ENCODE peak calls at places on chromosomes 6 and 20, in seven cellular contexts. A is RWPE1, L is tibial artery, J is GM20000, E is dorsolateral prefrontal cortex, O is nephron progenitor cell, R is heart right ventricle. W is an unnamed sample.
A peak's percentile ranks its signal among the peaks of the same experiment; 100 is the strongest.

GRCh38 chr6:46098678-46099077 is 31.1 kb upstream of the ENPP4 start:
- DNase-seq in A (no peak), L (no peak), J (no peak), E (peak; percentile 79), O (no peak), R (peak; percentile 19), W (no peak)

GRCh38 chr6:47348316-47348863 is 38.7 kb upstream of the TNFRSF21 start:
- DNase-seq in A (no peak), L (no peak), J (no peak), E (no peak), O (no peak), R (no peak), W (no peak)

GRCh38 chr20:62770111-62770910 is 26.0 kb upstream of the MRGBP start:
- DNase-seq in A (no peak), L (no peak), J (no peak), E (no peak), O (no peak), R (peak; percentile 7), W (no peak)

GRCh38 chr6:128882560-128882959 is 378 bp upstream of the LAMA2 start:
- DNase-seq in A (no peak), L (no peak), J (no peak), E (no peak), O (no peak), R (no peak), W (no peak)

GRCh38 chr6:21891065-21891464 is 297.5 kb downstream of the SOX4 start:
- DNase-seq in A (no peak), L (no peak), J (no peak), E (no peak), O (no peak), R (no peak), W (no peak)

GRCh38 chr20:59087829-59088433 is 45.3 kb upstream of the PRELID3B start:
- DNase-seq in A (peak; percentile 88), L (peak; percentile 81), J (peak; percentile 67), E (peak; percentile 77), O (peak; percentile 86), R (peak; percentile 81), W (peak; percentile 53)

GRCh38 chr6:84847349-84848160 is 83.2 kb upstream of the TBX18 start:
- DNase-seq in A (no peak), L (no peak), J (no peak), E (no peak), O (no peak), R (no peak), W (peak; percentile 0)

GRCh38 chr20:43963233-43963632 is 48.6 kb downstream of the TOX2 start:
- DNase-seq in A (no peak), L (no peak), J (no peak), E (no peak), O (no peak), R (no peak), W (no peak)

GRCh38 chr6:14272111-14273085 is 154.8 kb downstream of the CD83 start:
- DNase-seq in A (no peak), L (no peak), J (no peak), E (no peak), O (no peak), R (no peak), W (peak; percentile 13)

GRCh38 chr6:109958626-109959025 is 19.5 kb upstream of the GPR6 start:
- DNase-seq in A (no peak), L (no peak), J (no peak), E (no peak), O (no peak), R (no peak), W (no peak)

GRCh38 chr6:83180396-83180950 is 12.6 kb downstream of the PGM3 start:
- DNase-seq in A (no peak), L (no peak), J (no peak), E (no peak), O (no peak), R (no peak), W (no peak)

GRCh38 chr6:56401477-56402070 is 154.2 kb upstream of the COL21A1 start:
- DNase-seq in A (no peak), L (no peak), J (no peak), E (no peak), O (no peak), R (no peak), W (no peak)

GRCh38 chr6:152441892-152442291 is 195.3 kb downstream of the SYNE1 start:
- DNase-seq in A (no peak), L (no peak), J (no peak), E (no peak), O (no peak), R (no peak), W (no peak)

GRCh38 chr6:21922086-21922485 is 328.5 kb downstream of the SOX4 start:
- DNase-seq in A (no peak), L (no peak), J (no peak), E (no peak), O (no peak), R (no peak), W (peak; percentile 22)

GRCh38 chr6:105045546-105045945 is 88.6 kb downstream of the LIN28B start:
- DNase-seq in A (peak; percentile 48), L (no peak), J (no peak), E (no peak), O (no peak), R (no peak), W (peak; percentile 3)

GRCh38 chr6:36962874-36963273 is 8.3 kb downstream of the PI16 start:
- DNase-seq in A (no peak), L (peak; percentile 79), J (peak; percentile 91), E (peak; percentile 84), O (peak; percentile 63), R (peak; percentile 72), W (peak; percentile 22)

GRCh38 chr6:43997342-43997677 is 129.9 kb downstream of the MRPL14 start:
- DNase-seq in A (no peak), L (peak; percentile 7), J (no peak), E (no peak), O (no peak), R (no peak), W (no peak)

DNA sequence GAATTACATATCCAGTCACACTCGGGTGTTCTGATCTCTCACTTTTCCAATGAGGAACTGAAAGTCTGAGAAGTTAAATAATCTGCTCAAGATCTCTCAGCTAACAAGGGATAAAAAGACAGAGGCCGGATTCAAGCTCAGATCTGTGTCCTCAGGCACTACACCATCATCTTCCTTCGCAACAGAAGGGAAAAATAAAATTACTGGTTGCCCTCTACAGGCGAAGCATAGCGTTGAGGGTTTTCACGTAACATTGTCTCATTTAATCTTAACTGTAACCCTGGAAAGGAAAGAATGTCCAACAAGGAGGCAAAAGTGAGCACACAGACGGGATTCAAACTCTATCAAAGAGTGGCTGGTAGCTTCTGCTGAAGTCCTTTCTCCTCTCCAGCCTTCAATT is 67.8 kb upstream of the ANKEF1 start:
- DNase-seq in A (peak; percentile 16), L (no peak), J (no peak), E (no peak), O (no peak), R (no peak), W (no peak)
- TF ChIP-seq CTCF in A (no peak), L (no peak), J (peak; percentile 15), E (peak; percentile 43), O (no peak), R (peak; percentile 17), W (peak; percentile 48)

GRCh38 chr6:136774228-136775041 is 17.8 kb downstream of the MAP3K5 start:
- DNase-seq in A (peak; percentile 36), L (no peak), J (no peak), E (no peak), O (no peak), R (no peak), W (peak; percentile 67)

GRCh38 chr6:136775548-136775947 is 16.7 kb downstream of the MAP3K5 start:
- DNase-seq in A (no peak), L (no peak), J (no peak), E (no peak), O (no peak), R (no peak), W (no peak)

GRCh38 chr6:136772685-136773472 is 19.4 kb downstream of the MAP3K5 start:
- DNase-seq in A (no peak), L (no peak), J (peak; percentile 36), E (peak; percentile 49), O (no peak), R (no peak), W (no peak)

GRCh38 chr6:136773473-136773796 is 18.8 kb downstream of the MAP3K5 start:
- DNase-seq in A (no peak), L (no peak), J (no peak), E (no peak), O (no peak), R (no peak), W (no peak)

DNA sequence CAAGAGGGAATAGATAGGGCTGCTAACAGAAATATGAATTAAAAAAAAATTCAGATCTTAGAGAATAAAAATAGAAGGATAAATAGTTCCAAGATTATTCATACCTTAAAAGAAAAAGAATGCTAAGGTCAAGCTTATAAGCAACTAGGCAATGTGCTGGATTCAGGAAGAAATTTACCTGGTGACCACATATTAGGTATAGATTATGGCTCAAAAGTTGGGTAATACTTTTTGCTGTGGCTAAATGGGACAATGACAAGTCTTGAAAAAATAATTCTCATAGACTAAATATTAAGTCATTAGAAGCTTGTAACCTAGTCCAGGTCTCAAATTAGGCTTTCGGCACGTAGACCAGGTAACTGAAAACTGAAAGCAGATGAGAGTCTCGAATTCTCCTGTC is 17.2 kb downstream of the MAP3K5 start:
- DNase-seq in A (no peak), L (no peak), J (no peak), E (no peak), O (no peak), R (no peak), W (no peak)
- TF ChIP-seq CTCF in A (no peak), L (no peak), J (no peak), E (no peak), O (no peak), R (no peak), W (no peak)

DNA sequence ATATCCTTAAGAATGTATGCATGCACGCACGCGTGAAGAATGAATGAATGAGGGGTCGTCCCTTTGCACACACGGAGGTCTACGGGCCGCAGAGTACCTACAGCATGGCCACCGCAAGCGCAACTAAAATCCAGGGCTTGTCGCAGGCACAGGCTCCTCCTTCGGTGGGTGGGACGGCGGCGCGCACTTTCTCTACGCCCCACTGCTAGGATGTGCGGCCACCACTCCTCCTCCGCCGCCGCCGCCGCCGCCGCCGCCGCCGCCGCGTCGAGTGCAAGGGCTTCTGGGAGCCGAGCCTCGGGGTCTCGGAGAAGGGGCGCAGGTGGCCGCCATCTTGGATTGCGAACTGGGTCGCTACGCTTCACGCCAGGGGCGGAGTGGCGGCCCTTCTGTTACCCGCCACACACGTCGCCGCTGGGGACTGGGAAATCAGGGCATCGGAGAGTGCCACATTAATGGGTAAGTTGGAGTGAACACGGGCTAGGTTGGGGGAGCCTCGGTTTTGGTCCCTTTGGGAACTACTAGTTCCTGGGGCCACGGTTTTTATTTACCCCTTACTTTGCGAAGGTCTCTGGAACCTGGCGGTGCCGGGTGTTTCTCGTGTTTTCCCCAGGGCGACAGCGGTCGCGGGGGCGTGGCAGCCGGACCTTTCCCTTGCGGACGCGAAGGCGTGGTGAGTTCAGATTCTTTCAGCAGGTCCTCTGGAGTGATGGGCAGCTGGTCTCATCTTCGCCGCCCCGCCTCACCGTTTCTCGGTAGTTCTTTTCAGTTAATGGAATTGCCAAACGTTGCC is at the start of gene KPNA5:
- DNase-seq in A (peak; percentile 83), L (peak; percentile 87), J (peak; percentile 90), E (peak; percentile 92), O (peak; percentile 94), R (peak; percentile 90), W (peak; percentile 86)
- TF ChIP-seq CTCF in A (no peak), L (no peak), J (no peak), E (no peak), O (no peak), R (no peak), W (no peak)

DNA sequence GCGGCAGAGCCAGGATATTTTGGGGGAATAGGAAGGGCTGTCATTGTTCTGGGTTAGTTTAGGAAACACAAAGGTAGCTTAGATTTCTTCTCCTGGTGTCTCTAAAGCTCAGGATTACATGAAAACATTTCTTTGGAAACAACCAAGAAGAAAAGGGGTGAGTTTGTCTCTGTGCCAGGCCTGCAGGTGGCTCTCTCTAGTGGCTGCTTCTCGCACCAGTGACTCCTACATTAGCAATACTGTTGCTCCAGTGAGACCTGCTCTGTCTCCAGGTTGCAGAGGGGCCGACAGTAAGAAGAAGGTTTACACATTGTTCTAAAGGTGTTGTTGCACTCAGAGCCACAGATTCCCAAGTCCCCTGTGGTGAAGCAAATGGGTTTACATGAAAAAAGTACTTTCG is 104.6 kb upstream of the GLP1R start:
- DNase-seq in A (no peak), L (no peak), J (no peak), E (no peak), O (no peak), R (no peak), W (no peak)
- TF ChIP-seq CTCF in A (no peak), L (no peak), J (no peak), E (no peak), O (peak; percentile 6), R (no peak), W (no peak)